ENCODE peak calls at places on chromosomes 2 and 18, in eight cellular contexts. E is GM12878; G is frontal cortex; S is activated naive CD4-positive, alpha-beta T cell; M is A172; V is lung; U is AG04449; Z is naive B cell. A is an unnamed sample.

GRCh38 chr2:235981629-235982028 is 186.6 kb downstream of the GBX2 start:
- DNase-seq in E (no peak), G (no peak), S (no peak), M (no peak), V (no peak), U (no peak), Z (no peak), A (peak; percentile 18)

GRCh38 chr2:72923833-72924352 is 6.6 kb downstream of the EMX1 start:
- DNase-seq in E (no peak), G (no peak), S (no peak), M (no peak), V (no peak), U (no peak), Z (no peak), A (no peak)

GRCh38 chr18:21053127-21053526 is 58.5 kb downstream of the ROCK1 start:
- DNase-seq in E (no peak), G (no peak), S (no peak), M (peak; percentile 11), V (no peak), U (peak; percentile 86), Z (no peak), A (no peak)

GRCh38 chr2:136858656-136859055 is 93.3 kb downstream of the THSD7B start:
- DNase-seq in E (no peak), G (no peak), S (no peak), M (no peak), V (no peak), U (no peak), Z (no peak), A (no peak)

GRCh38 chr2:37414470-37414949 is 70.1 kb downstream of the QPCT start:
- DNase-seq in E (peak; percentile 53), G (peak; percentile 11), S (no peak), M (peak; percentile 84), V (no peak), U (no peak), Z (peak; percentile 40), A (no peak)

GRCh38 chr2:61419129-61419528 is 51.8 kb downstream of the USP34 start:
- DNase-seq in E (no peak), G (no peak), S (no peak), M (no peak), V (no peak), U (no peak), Z (no peak), A (no peak)

GRCh38 chr2:135219226-135219625 is 167.1 kb downstream of the RAB3GAP1 start:
- DNase-seq in E (no peak), G (no peak), S (no peak), M (no peak), V (no peak), U (no peak), Z (no peak), A (no peak)

GRCh38 chr2:235330775-235331438 is 162.9 kb upstream of the AGAP1 start:
- DNase-seq in E (no peak), G (no peak), S (no peak), M (peak; percentile 93), V (no peak), U (peak; percentile 78), Z (no peak), A (no peak)

GRCh38 chr2:132607407-132607806 is 62.6 kb downstream of the LYPD1 start:
- DNase-seq in E (no peak), G (no peak), S (no peak), M (no peak), V (no peak), U (no peak), Z (no peak), A (no peak)

GRCh38 chr2:239904496-239904895 is 120.6 kb downstream of the NDUFA10 start:
- DNase-seq in E (no peak), G (no peak), S (no peak), M (no peak), V (no peak), U (no peak), Z (no peak), A (no peak)

A was measured in sciatic nerve.